ENCODE peak calls at places on chromosomes 16 and 17, in eight cellular contexts. W, T, L, N, J, X, S and I are unnamed samples.

GRCh38 chr17:8253801-8254200 is 4.7 kb downstream of the PFAS start:
- DNase-seq in S (no peak), J (peak; percentile 27), W (no peak), T (no peak), N (no peak), L (peak; percentile 28), X (no peak), I (no peak)

GRCh38 chr17:48155889-48156670 is 48.5 kb downstream of the SNX11 start:
- DNase-seq in N (no peak), S (no peak), W (no peak), J (no peak), X (no peak), T (no peak), L (no peak), I (no peak)

GRCh38 chr17:48048321-48049140 is at the start of gene NFE2L1:
- DNase-seq in S (peak; percentile 59), T (peak; percentile 22), X (peak; percentile 72), W (no peak), N (peak; percentile 71), J (peak; percentile 96), L (peak; percentile 95), I (peak; percentile 94)

GRCh38 chr17:13114601-13115024 is 96.8 kb upstream of the ELAC2 start:
- DNase-seq in X (peak; percentile 24), S (peak; percentile 48), J (peak; percentile 58), N (peak; percentile 82), T (no peak), W (no peak), L (no peak), I (peak; percentile 19)

GRCh38 chr17:59401725-59402124 is 70.3 kb downstream of the YPEL2 start:
- DNase-seq in S (no peak), N (no peak), L (no peak), T (no peak), X (no peak), W (no peak), J (no peak), I (no peak)

GRCh38 chr16:80707686-80708085 is 96.7 kb downstream of the CDYL2 start:
- DNase-seq in N (no peak), S (no peak), J (no peak), W (no peak), L (no peak), T (no peak), X (no peak), I (no peak)

GRCh38 chr17:45043268-45043681 is 8.2 kb downstream of the DCAKD start:
- DNase-seq in L (peak; percentile 84), T (no peak), J (no peak), N (no peak), S (no peak), X (no peak), W (no peak), I (peak; percentile 57)

GRCh38 chr16:57935904-57936303 is 35.0 kb downstream of the CNGB1 start:
- DNase-seq in X (no peak), T (no peak), L (no peak), W (no peak), S (no peak), J (no peak), N (no peak), I (no peak)

GRCh38 chr16:27820646-27821345 is 242.7 kb downstream of the GSG1L start:
- DNase-seq in N (no peak), L (no peak), W (no peak), X (no peak), T (no peak), S (no peak), J (no peak), I (no peak)

GRCh38 chr17:4035081-4035680 is 70.9 kb upstream of the ATP2A3 start:
- DNase-seq in T (no peak), L (no peak), S (no peak), X (no peak), N (no peak), W (no peak), J (no peak), I (no peak)

GRCh38 chr17:8994319-8994718 is 27.0 kb upstream of the NTN1 start:
- DNase-seq in W (peak; percentile 22), X (peak; percentile 3), T (no peak), J (peak; percentile 60), S (peak; percentile 84), N (peak; percentile 63), L (peak; percentile 69), I (peak; percentile 73)

GRCh38 chr16:20612551-20613470 is 36.6 kb upstream of the ACSM2B start:
- DNase-seq in W (no peak), L (no peak), J (no peak), T (no peak), X (no peak), N (no peak), S (no peak), I (peak; percentile 66)

GRCh38 chr17:52084176-52084575 is 74.3 kb downstream of the CA10 start:
- DNase-seq in W (no peak), J (no peak), T (no peak), L (no peak), N (no peak), X (no peak), S (no peak), I (no peak)

GRCh38 chr16:19885456-19886060 is 910 bp upstream of the GPRC5B start:
- DNase-seq in X (no peak), N (no peak), J (no peak), L (peak; percentile 26), S (no peak), T (no peak), W (no peak), I (peak; percentile 27)

GRCh38 chr17:83204230-83204725 is 124.9 kb downstream of the METRNL start:
- DNase-seq in J (no peak), X (no peak), N (no peak), W (no peak), L (no peak), T (peak; percentile 1), S (no peak), I (no peak)

GRCh38 chr17:57459286-57459915 is 203.1 kb downstream of the MSI2 start:
- DNase-seq in L (no peak), T (no peak), S (no peak), N (no peak), J (no peak), W (no peak), X (no peak), I (no peak)

GRCh38 chr17:39867084-39867890 is 715 bp upstream of the ZPBP2 start:
- DNase-seq in T (peak; percentile 59), N (no peak), X (no peak), L (no peak), J (no peak), W (no peak), S (no peak), I (no peak)

GRCh38 chr17:70278846-70279465 is 109.6 kb downstream of the KCNJ2 start:
- DNase-seq in W (no peak), N (no peak), T (no peak), L (no peak), J (no peak), X (no peak), S (no peak), I (no peak)

GRCh38 chr16:56513972-56514371 is 5.9 kb downstream of the BBS2 start:
- DNase-seq in N (peak; percentile 47), T (peak; percentile 23), S (peak; percentile 68), L (peak; percentile 48), X (peak; percentile 29), J (peak; percentile 79), W (peak; percentile 8), I (no peak)

GRCh38 chr16:28218109-28218508 is 6.3 kb upstream of the XPO6 start:
- DNase-seq in S (peak; percentile 80), X (peak; percentile 18), L (peak; percentile 36), N (peak; percentile 55), W (no peak), T (peak; percentile 57), J (peak; percentile 65), I (no peak)

GRCh38 chr17:16941072-16941641 is 30.8 kb downstream of the TNFRSF13B start:
- DNase-seq in S (no peak), W (no peak), L (no peak), X (no peak), T (no peak), J (no peak), N (no peak), I (no peak)

GRCh38 chr17:76547183-76547641 is 7.4 kb downstream of the PRCD start:
- DNase-seq in W (no peak), S (peak; percentile 91), L (peak; percentile 71), X (no peak), T (peak; percentile 40), J (peak; percentile 64), N (peak; percentile 74), I (peak; percentile 47)

GRCh38 chr16:84976644-84977400 is 34.5 kb downstream of the ZDHHC7 start:
- DNase-seq in J (no peak), T (no peak), L (peak; percentile 55), S (no peak), N (no peak), X (no peak), W (no peak), I (peak; percentile 53)